ENCODE peak calls at places on chromosomes 2 and 18, in five cellular contexts. J is GM12878, B is HepG2, I is SK-N-SH, R is K562. C is an unnamed sample.
A peak's percentile ranks its signal among the peaks of the same experiment; 100 is the strongest.

GRCh38 chr18:48929212-48929612 is 21.6 kb downstream of the SMAD7 start:
- DNase-seq in J (no peak), B (no peak), I (no peak), R (no peak), C (peak; percentile 33)

GRCh38 chr2:19505199-19506136 is 147.0 kb upstream of the OSR1 start:
- DNase-seq in J (no peak), B (peak; percentile 99), I (no peak), R (no peak), C (no peak)

GRCh38 chr2:50116096-50116495 is 915.8 kb downstream of the NRXN1 start:
- DNase-seq in J (no peak), B (no peak), I (no peak), R (no peak), C (no peak)

GRCh38 chr2:150586858-150587257 is 99.4 kb upstream of the RND3 start:
- DNase-seq in J (no peak), B (peak; percentile 15), I (no peak), R (no peak), C (peak; percentile 71)

GRCh38 chr2:128444044-128444771 is 125.5 kb upstream of the HS6ST1 start:
- DNase-seq in J (no peak), B (no peak), I (peak; percentile 80), R (no peak), C (no peak)

GRCh38 chr2:161171595-161171929 is 11.3 kb downstream of the TANK start:
- DNase-seq in J (no peak), B (no peak), I (no peak), R (no peak), C (no peak)

GRCh38 chr2:11018651-11019185 is 107.0 kb downstream of the KCNF1 start:
- DNase-seq in J (no peak), B (no peak), I (no peak), R (no peak), C (no peak)

GRCh38 chr2:154623819-154624218 is 74.7 kb upstream of the KCNJ3 start:
- DNase-seq in J (no peak), B (peak; percentile 42), I (peak; percentile 32), R (no peak), C (peak; percentile 0)

GRCh38 chr2:161990741-161991140 is 83.3 kb downstream of the DPP4 start:
- DNase-seq in J (no peak), B (peak; percentile 62), I (no peak), R (no peak), C (peak; percentile 96)

GRCh38 chr2:32627441-32627900 is 379 bp upstream of the TTC27 start:
- DNase-seq in J (no peak), B (peak; percentile 9), I (peak; percentile 68), R (no peak), C (peak; percentile 34)

GRCh38 chr2:25521665-25522387 is 151.6 kb downstream of the DTNB start:
- DNase-seq in J (peak; percentile 90), B (peak; percentile 72), I (peak; percentile 66), R (peak; percentile 42), C (peak; percentile 81)

GRCh38 chr2:222715729-222716128 is 44.3 kb downstream of the MOGAT1 start:
- DNase-seq in J (no peak), B (no peak), I (no peak), R (no peak), C (no peak)

GRCh38 chr2:71802556-71802955 is 345.1 kb downstream of the CYP26B1 start:
- DNase-seq in J (no peak), B (no peak), I (no peak), R (no peak), C (no peak)

GRCh38 chr18:75105551-75106254 is 103.2 kb downstream of the PTGR3 start:
- DNase-seq in J (no peak), B (no peak), I (no peak), R (no peak), C (no peak)

GRCh38 chr2:219451626-219452360 is 17.1 kb downstream of the SPEG start:
- DNase-seq in J (no peak), B (no peak), I (no peak), R (no peak), C (peak; percentile 18)

GRCh38 chr2:84395819-84396218 is 63.3 kb downstream of the SUCLG1 start:
- DNase-seq in J (no peak), B (no peak), I (no peak), R (no peak), C (peak; percentile 82)

GRCh38 chr2:98806266-98806697 is 75.3 kb upstream of the MGAT4A start:
- DNase-seq in J (no peak), B (no peak), I (peak; percentile 70), R (no peak), C (no peak)

GRCh38 chr18:23498877-23499570 is 4.3 kb upstream of the RMC1 start:
- DNase-seq in J (no peak), B (peak; percentile 62), I (peak; percentile 68), R (peak; percentile 65), C (peak; percentile 74)

GRCh38 chr2:187213788-187214187 is 234.3 kb downstream of the CALCRL start:
- DNase-seq in J (no peak), B (no peak), I (no peak), R (no peak), C (no peak)

GRCh38 chr2:128308284-128308731 is 10.4 kb downstream of the HS6ST1 start:
- DNase-seq in J (no peak), B (no peak), I (no peak), R (no peak), C (no peak)

GRCh38 chr18:25531207-25531606 is 179.2 kb upstream of the ZNF521 start:
- DNase-seq in J (no peak), B (no peak), I (no peak), R (no peak), C (no peak)

GRCh38 chr2:17319090-17319489 is 199.2 kb downstream of the RAD51AP2 start:
- DNase-seq in J (no peak), B (no peak), I (no peak), R (no peak), C (no peak)

GRCh38 chr2:127498386-127498785 is 27.9 kb downstream of the IWS1 start:
- DNase-seq in J (no peak), B (peak; percentile 35), I (no peak), R (no peak), C (peak; percentile 81)

GRCh38 chr2:56001992-56002391 is 78.4 kb upstream of the EFEMP1 start:
- DNase-seq in J (no peak), B (no peak), I (no peak), R (no peak), C (peak; percentile 32)

GRCh38 chr2:66915237-66915636 is 480.3 kb downstream of the MEIS1 start:
- DNase-seq in J (no peak), B (no peak), I (no peak), R (no peak), C (peak; percentile 20)

GRCh38 chr18:53796042-53796729 is 428.3 kb downstream of the MBD2 start:
- DNase-seq in J (no peak), B (peak; percentile 1), I (no peak), R (no peak), C (peak; percentile 1)

GRCh38 chr18:27661320-27662049 is 476.4 kb upstream of the CHST9 start:
- DNase-seq in J (no peak), B (no peak), I (no peak), R (no peak), C (no peak)

GRCh38 chr2:220270506-220271070 is 643.2 kb downstream of the SLC4A3 start:
- DNase-seq in J (no peak), B (no peak), I (no peak), R (no peak), C (no peak)

GRCh38 chr2:82837588-82838304 is 1621.3 kb downstream of the SUCLG1 start:
- DNase-seq in J (no peak), B (no peak), I (no peak), R (no peak), C (peak; percentile 70)

GRCh38 chr2:233471291-233472035 is 95.1 kb downstream of the USP40 start:
- DNase-seq in J (no peak), B (no peak), I (no peak), R (no peak), C (no peak)

GRCh38 chr18:8153887-8154583 is 455.2 kb upstream of the RAB12 start:
- DNase-seq in J (no peak), B (no peak), I (no peak), R (no peak), C (peak; percentile 85)

GRCh38 chr2:218291934-218292699 is at the start of gene TMBIM1:
- DNase-seq in J (no peak), B (peak; percentile 72), I (no peak), R (peak; percentile 85), C (peak; percentile 58)

GRCh38 chr18:68436485-68436884 is 278.4 kb downstream of the TMX3 start:
- DNase-seq in J (no peak), B (no peak), I (no peak), R (no peak), C (peak; percentile 61)

GRCh38 chr18:12726774-12727550 is 24.1 kb downstream of the PSMG2 start:
- DNase-seq in J (no peak), B (peak; percentile 65), I (peak; percentile 69), R (peak; percentile 63), C (peak; percentile 74)

GRCh38 chr2:106159867-106160785 is 34.0 kb downstream of the UXS1 start:
- DNase-seq in J (no peak), B (no peak), I (no peak), R (no peak), C (no peak)
- TF ChIP-seq MXI1 in J (no peak), B (no peak), I (no peak), R (no peak), C (no peak)

GRCh38 chr2:21083482-21083881 is 39.6 kb upstream of the APOB start:
- DNase-seq in J (no peak), B (no peak), I (no peak), R (no peak), C (no peak)
- TF ChIP-seq MXI1 in J (no peak), B (no peak), I (no peak), R (no peak), C (no peak)

DNA sequence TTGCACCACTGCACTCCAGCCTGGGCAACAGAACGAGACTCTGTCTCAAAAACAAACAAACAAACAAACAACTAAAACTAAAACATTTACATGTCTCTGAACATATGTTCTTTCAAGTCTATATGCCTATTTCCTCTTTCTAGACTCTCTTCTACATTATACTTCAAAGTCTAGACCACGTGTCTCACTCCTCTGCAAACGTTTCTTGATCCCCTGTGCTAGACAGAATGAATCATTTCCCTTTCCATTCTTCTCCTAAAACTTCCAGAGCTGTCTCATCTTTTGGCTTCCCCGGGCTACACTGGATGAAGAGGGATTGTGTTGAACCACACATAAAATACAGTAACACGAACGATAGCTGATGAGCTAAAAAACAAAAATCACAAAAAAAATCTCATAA is 67.1 kb downstream of the BAZ2B start:
- DNase-seq in J (no peak), B (no peak), I (no peak), R (no peak), C (peak; percentile 12)
- TF ChIP-seq MXI1 in J (no peak), B (no peak), I (no peak), R (no peak), C (no peak)

DNA sequence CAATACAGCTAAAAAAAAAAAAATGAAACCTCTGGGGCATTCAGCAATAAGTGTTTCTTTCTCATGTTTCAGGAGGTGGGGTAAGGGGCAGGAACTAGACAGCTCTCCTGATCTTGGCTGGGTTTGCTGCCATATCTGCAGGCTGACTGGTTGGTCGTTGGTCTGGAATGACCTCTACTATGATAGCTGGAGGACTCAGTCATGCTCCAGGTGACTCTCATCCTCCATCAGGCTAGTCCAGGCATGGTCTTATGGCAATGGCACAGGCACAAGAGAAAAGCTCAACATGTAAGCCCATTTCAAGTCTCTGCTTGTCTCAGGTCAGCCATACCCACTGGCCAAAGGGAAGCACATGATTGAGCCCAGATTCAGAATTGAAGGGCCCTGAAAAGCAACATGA is 9.5 kb upstream of the SLC1A4 start:
- DNase-seq in J (no peak), B (no peak), I (no peak), R (no peak), C (no peak)
- TF ChIP-seq MXI1 in J (no peak), B (no peak), I (no peak), R (no peak), C (no peak)

C was measured in IMR-90.